ENCODE peak calls at places on chromosome 10, in six cellular contexts. I, T, C, S, W and G are unnamed samples.
A peak's percentile ranks its signal among the peaks of the same experiment; 100 is the strongest.

GRCh38 chr10:7435674-7436073 is 24.8 kb upstream of the SFMBT2 start:
- DNase-seq in I (no peak), T (no peak), C (no peak), S (no peak), W (no peak), G (peak; percentile 56)

GRCh38 chr10:16832351-16833080 is 15.3 kb upstream of the RSU1 start:
- DNase-seq in I (peak; percentile 9), T (no peak), C (peak; percentile 44), S (no peak), W (peak; percentile 38), G (no peak)

GRCh38 chr10:96229568-96230030 is 41.8 kb downstream of the BLNK start:
- DNase-seq in I (peak; percentile 86), T (peak; percentile 82), C (peak; percentile 84), S (peak; percentile 91), W (peak; percentile 68), G (peak; percentile 83)

GRCh38 chr10:11355625-11356024 is 255.8 kb downstream of the USP6NL start:
- DNase-seq in I (no peak), T (no peak), C (no peak), S (no peak), W (no peak), G (no peak)

GRCh38 chr10:82072124-82072523 is 197.1 kb downstream of the NRG3 start:
- DNase-seq in I (no peak), T (no peak), C (no peak), S (no peak), W (no peak), G (no peak)

GRCh38 chr10:97522071-97522470 is 23.3 kb downstream of the UBTD1 start:
- DNase-seq in I (peak; percentile 56), T (no peak), C (no peak), S (no peak), W (no peak), G (no peak)

GRCh38 chr10:88113232-88113631 is 249.8 kb downstream of the PTEN start:
- DNase-seq in I (no peak), T (no peak), C (no peak), S (no peak), W (no peak), G (no peak)

GRCh38 chr10:73857446-73857845 is 16.9 kb downstream of the CAMK2G start:
- DNase-seq in I (no peak), T (peak; percentile 64), C (no peak), S (no peak), W (no peak), G (peak; percentile 68)

GRCh38 chr10:73893386-73893785 is 17.5 kb upstream of the PLAU start:
- DNase-seq in I (no peak), T (no peak), C (no peak), S (no peak), W (no peak), G (no peak)

GRCh38 chr10:102284531-102284930 is 39.2 kb downstream of the GBF1 start:
- DNase-seq in I (no peak), T (no peak), C (no peak), S (no peak), W (no peak), G (no peak)

GRCh38 chr10:67043041-67043440 is 117.2 kb downstream of the LRRTM3 start:
- DNase-seq in I (no peak), T (no peak), C (no peak), S (no peak), W (no peak), G (no peak)

GRCh38 chr10:126839094-126839761 is 66.0 kb upstream of the DOCK1 start:
- DNase-seq in I (peak; percentile 81), T (no peak), C (no peak), S (no peak), W (no peak), G (no peak)

GRCh38 chr10:105195831-105196230 is 554.7 kb downstream of the SORCS3 start:
- DNase-seq in I (no peak), T (no peak), C (no peak), S (no peak), W (peak; percentile 26), G (no peak)

GRCh38 chr10:83562381-83562780 is 576.9 kb upstream of the GHITM start:
- DNase-seq in I (no peak), T (no peak), C (no peak), S (no peak), W (no peak), G (no peak)

GRCh38 chr10:5293691-5294550 is 70.8 kb upstream of the UCN3 start:
- DNase-seq in I (peak; percentile 49), T (peak; percentile 81), C (peak; percentile 91), S (peak; percentile 91), W (peak; percentile 25), G (peak; percentile 63)

GRCh38 chr10:59323831-59324401 is 38.4 kb downstream of the FAM13C start:
- DNase-seq in I (no peak), T (no peak), C (no peak), S (no peak), W (no peak), G (no peak)

DNA sequence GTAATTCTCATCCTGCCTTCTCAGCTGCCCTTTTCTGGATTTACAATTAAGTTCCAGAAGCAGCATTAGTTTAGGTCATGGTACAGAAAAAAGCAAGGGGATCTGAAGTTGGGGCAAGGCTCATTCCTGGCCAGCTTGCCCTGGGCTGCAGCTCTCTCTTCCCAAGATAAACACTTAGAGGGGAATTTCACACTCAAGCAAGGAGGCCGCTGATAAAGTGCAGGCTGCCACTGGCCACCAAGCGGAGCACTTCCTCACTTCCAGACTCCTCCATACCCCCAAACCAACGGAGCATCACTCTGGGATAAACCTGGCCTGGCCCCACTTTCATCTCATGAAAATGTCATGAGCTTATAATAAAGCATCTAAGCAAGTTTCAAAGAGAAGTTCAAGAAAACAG is 445.5 kb upstream of the MKI67 start:
- DNase-seq in I (no peak), T (no peak), C (no peak), S (peak; percentile 18), W (no peak), G (no peak)
- TF ChIP-seq CTCF in I (no peak), T (no peak), C (no peak), S (peak; percentile 45), W (no peak), G (no peak)

GRCh38 chr10:44966816-44967509 is 7.4 kb downstream of the RASSF4 start:
- DNase-seq in I (peak; percentile 47), T (no peak), C (no peak), S (no peak), W (no peak), G (no peak)

GRCh38 chr10:44966129-44966815 is 6.7 kb downstream of the RASSF4 start:
- DNase-seq in I (no peak), T (no peak), C (no peak), S (no peak), W (no peak), G (no peak)

GRCh38 chr10:44963772-44964633 is 4.4 kb downstream of the RASSF4 start:
- DNase-seq in I (peak; percentile 100), T (no peak), C (no peak), S (peak; percentile 89), W (no peak), G (peak; percentile 14)

GRCh38 chr10:44965104-44965503 is 5.5 kb downstream of the RASSF4 start:
- DNase-seq in I (no peak), T (no peak), C (no peak), S (no peak), W (no peak), G (no peak)

GRCh38 chr10:44965651-44966097 is 6.1 kb downstream of the RASSF4 start:
- DNase-seq in I (peak; percentile 84), T (peak; percentile 39), C (no peak), S (no peak), W (no peak), G (no peak)
- TF ChIP-seq CTCF in I (no peak), T (no peak), C (no peak), S (no peak), W (no peak), G (no peak)

DNA sequence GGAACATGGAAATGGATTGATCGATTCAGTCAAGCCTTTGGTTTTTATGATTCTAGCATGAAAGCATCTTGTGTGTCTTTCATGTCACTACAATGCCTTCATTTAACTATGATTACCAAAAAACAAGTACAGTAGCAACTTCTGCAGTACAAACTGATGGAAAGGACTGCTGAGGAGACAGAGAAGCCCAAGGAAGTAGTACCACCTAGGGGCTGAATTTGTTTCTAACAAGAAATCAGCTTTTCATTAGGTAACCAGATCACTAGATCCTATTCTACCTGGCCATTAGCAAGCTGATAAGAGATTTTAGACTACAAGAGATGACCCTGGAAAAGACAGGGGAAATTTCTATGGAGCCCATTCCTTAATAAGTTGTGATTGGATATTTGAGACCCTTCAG is 3.2 kb upstream of the IFIT1 start:
- DNase-seq in I (no peak), T (no peak), C (peak; percentile 57), S (peak; percentile 11), W (peak; percentile 45), G (peak; percentile 32)
- TF ChIP-seq CTCF in I (no peak), T (peak; percentile 24), C (peak; percentile 73), S (peak; percentile 39), W (peak; percentile 46), G (no peak)

GRCh38 chr10:61795551-61795950 is 105.9 kb upstream of the ARID5B start:
- DNase-seq in I (no peak), T (no peak), C (no peak), S (no peak), W (no peak), G (no peak)
- TF ChIP-seq CTCF in I (no peak), T (peak; percentile 29), C (no peak), S (peak; percentile 30), W (no peak), G (no peak)

GRCh38 chr10:63986536-63986935 is 465.3 kb downstream of the REEP3 start:
- DNase-seq in I (no peak), T (no peak), C (no peak), S (no peak), W (no peak), G (no peak)

GRCh38 chr10:63987212-63987611 is 466.0 kb downstream of the REEP3 start:
- DNase-seq in I (no peak), T (no peak), C (no peak), S (no peak), W (no peak), G (no peak)
- TF ChIP-seq CTCF in I (no peak), T (no peak), C (no peak), S (peak; percentile 21), W (no peak), G (no peak)

GRCh38 chr10:133087045-133087678 is 562 bp upstream of the ADGRA1 start:
- DNase-seq in I (no peak), T (no peak), C (peak; percentile 19), S (no peak), W (no peak), G (no peak)

GRCh38 chr10:133084491-133084890 is 3.2 kb upstream of the ADGRA1 start:
- DNase-seq in I (no peak), T (no peak), C (no peak), S (no peak), W (no peak), G (no peak)

GRCh38 chr10:133083422-133084100 is 4.2 kb upstream of the ADGRA1 start:
- DNase-seq in I (no peak), T (no peak), C (no peak), S (no peak), W (no peak), G (no peak)

GRCh38 chr10:133086247-133086646 is 1.5 kb upstream of the ADGRA1 start:
- DNase-seq in I (no peak), T (no peak), C (no peak), S (no peak), W (no peak), G (no peak)

GRCh38 chr10:133085251-133086125 is 2.2 kb upstream of the ADGRA1 start:
- DNase-seq in I (no peak), T (no peak), C (no peak), S (no peak), W (no peak), G (no peak)
- TF ChIP-seq CTCF in I (no peak), T (no peak), C (no peak), S (no peak), W (no peak), G (no peak)